ENCODE peak calls at places on chromosomes 1 and 21, in four cellular contexts. O is IMR-90, S is brain microvascular endothelial cell, B is T-helper 2 cell. D is an unnamed sample.

GRCh38 chr21:35335951-35336446 is 286.9 kb upstream of the RUNX1 start:
- DNase-seq in S (no peak), B (no peak), O (no peak), D (no peak)

GRCh38 chr1:170071378-170071777 is 3.1 kb downstream of the KIFAP3 start:
- DNase-seq in O (no peak), S (no peak), B (no peak), D (peak; percentile 72)

GRCh38 chr1:40162791-40163441 is 1.7 kb downstream of the RLF start:
- DNase-seq in S (no peak), O (peak; percentile 52), B (no peak), D (no peak)

GRCh38 chr1:242731446-242731845 is 206.9 kb upstream of the PLD5 start:
- DNase-seq in O (no peak), S (no peak), B (no peak), D (no peak)

GRCh38 chr1:180498594-180498993 is 3.8 kb downstream of the ACBD6 start:
- DNase-seq in O (no peak), B (no peak), S (no peak), D (no peak)

GRCh38 chr1:36487906-36488305 is 5.2 kb upstream of the CSF3R start:
- DNase-seq in B (no peak), S (no peak), O (no peak), D (no peak)

GRCh38 chr1:236365999-236366570 is 28.0 kb upstream of the EDARADD start:
- DNase-seq in O (no peak), B (no peak), S (no peak), D (no peak)

GRCh38 chr1:3436451-3436850 is 18.0 kb upstream of the ARHGEF16 start:
- DNase-seq in B (no peak), O (no peak), S (no peak), D (no peak)

GRCh38 chr1:31848381-31848897 is 32.6 kb upstream of the SPOCD1 start:
- DNase-seq in B (no peak), S (no peak), O (no peak), D (no peak)

GRCh38 chr21:14737922-14738321 is 191.8 kb upstream of the SAMSN1 start:
- DNase-seq in B (no peak), O (peak; percentile 8), S (peak; percentile 52), D (no peak)

GRCh38 chr1:83922431-83922830 is 76.5 kb downstream of the TTLL7 start:
- DNase-seq in B (no peak), O (no peak), S (no peak), D (no peak)

GRCh38 chr1:48878191-48878940 is 101.7 kb upstream of the BEND5 start:
- DNase-seq in O (peak; percentile 31), S (peak; percentile 78), B (no peak), D (no peak)

GRCh38 chr1:230936475-230936874 is 42.2 kb downstream of the TTC13 start:
- DNase-seq in B (no peak), S (no peak), O (no peak), D (no peak)

GRCh38 chr1:174131032-174131638 is 28.2 kb upstream of the RABGAP1L start:
- DNase-seq in S (no peak), B (no peak), O (no peak), D (no peak)

D was measured in GM12878.